ENCODE peak calls at places on chromosomes 1 and 21, in four cellular contexts. A is lung microvascular endothelial cell, I is A172, K is uterus. H is an unnamed sample.

GRCh38 chr1:107250169-107250568 is 109.3 kb downstream of the NTNG1 start:
- DNase-seq in A (no peak), I (no peak), K (no peak), H (no peak)

GRCh38 chr1:204190212-204191211 is 5.8 kb downstream of the KISS1 start:
- DNase-seq in A (peak; percentile 85), I (no peak), K (peak; percentile 52), H (peak; percentile 81)

GRCh38 chr1:2375923-2376260 is 15.5 kb downstream of the MORN1 start:
- DNase-seq in A (no peak), I (no peak), K (no peak), H (no peak)

GRCh38 chr1:186082235-186082937 is 292.7 kb downstream of the TPR start:
- DNase-seq in A (peak; percentile 99), I (peak; percentile 79), K (peak; percentile 32), H (peak; percentile 52)

GRCh38 chr1:55259906-55260608 is 44.9 kb upstream of the USP24 start:
- DNase-seq in A (no peak), I (no peak), K (no peak), H (no peak)

GRCh38 chr1:86913399-86913895 is 479 bp downstream of the SELENOF start:
- DNase-seq in A (peak; percentile 54), I (peak; percentile 22), K (no peak), H (no peak)

GRCh38 chr1:22290611-22291010 is 147.7 kb upstream of the WNT4 start:
- DNase-seq in A (no peak), I (no peak), K (no peak), H (no peak)

GRCh38 chr1:179805291-179806195 is 62.5 kb downstream of the FAM163A start:
- DNase-seq in A (no peak), I (no peak), K (no peak), H (no peak)

GRCh38 chr21:46028547-46029200 is 47.1 kb downstream of the COL6A1 start:
- DNase-seq in A (no peak), I (no peak), K (peak; percentile 77), H (no peak)

GRCh38 chr21:32735524-32735923 is 7.7 kb upstream of the SYNJ1 start:
- DNase-seq in A (no peak), I (no peak), K (no peak), H (no peak)

GRCh38 chr1:27296773-27297214 is 25.2 kb upstream of the TMEM222 start:
- DNase-seq in A (peak; percentile 62), I (no peak), K (peak; percentile 63), H (peak; percentile 32)

GRCh38 chr1:221801773-221802516 is 60.1 kb upstream of the DUSP10 start:
- DNase-seq in A (no peak), I (peak; percentile 80), K (no peak), H (no peak)

GRCh38 chr1:12097321-12097720 is 34.2 kb downstream of the TNFRSF8 start:
- DNase-seq in A (no peak), I (no peak), K (no peak), H (no peak)

GRCh38 chr1:204591473-204592090 is 75.4 kb downstream of the MDM4 start:
- DNase-seq in A (no peak), I (peak; percentile 79), K (no peak), H (peak; percentile 24)

GRCh38 chr1:209808059-209808494 is 2.1 kb upstream of the IRF6 start:
- DNase-seq in A (peak; percentile 78), I (peak; percentile 95), K (no peak), H (peak; percentile 96)

GRCh38 chr21:42432695-42433094 is 29.0 kb downstream of the UBASH3A start:
- DNase-seq in A (no peak), I (no peak), K (no peak), H (no peak)

GRCh38 chr1:92927870-92928269 is 33.4 kb downstream of the DIPK1A start:
- DNase-seq in A (no peak), I (no peak), K (no peak), H (no peak)

GRCh38 chr21:25330266-25330665 is 277.0 kb downstream of the MRPL39 start:
- DNase-seq in A (no peak), I (peak; percentile 86), K (no peak), H (no peak)

GRCh38 chr1:6448749-6449631 is 17.0 kb downstream of the TNFRSF25 start:
- DNase-seq in A (no peak), I (no peak), K (no peak), H (peak; percentile 20)

GRCh38 chr1:215543191-215543606 is 23.9 kb upstream of the KCTD3 start:
- DNase-seq in A (no peak), I (no peak), K (no peak), H (no peak)

GRCh38 chr1:9833632-9834031 is 9.9 kb upstream of the CLSTN1 start:
- DNase-seq in A (no peak), I (no peak), K (no peak), H (no peak)

GRCh38 chr1:47616036-47616435 is 178.2 kb downstream of the FOXD2 start:
- DNase-seq in A (no peak), I (no peak), K (no peak), H (no peak)